ENCODE peak calls at places on chromosomes 2 and 18, in four cellular contexts. D is body of pancreas, U is ovary, N is DND-41. Q is an unnamed sample.

GRCh38 chr18:48975817-48976649 is 25.3 kb upstream of the SMAD7 start:
- DNase-seq in D (peak; percentile 78), U (peak; percentile 53), N (peak; percentile 33), Q (peak; percentile 62)

GRCh38 chr2:140502951-140503630 is 1627.7 kb downstream of the LRP1B start:
- DNase-seq in D (no peak), U (no peak), N (no peak), Q (peak; percentile 0)

GRCh38 chr2:160425394-160425793 is 68.2 kb downstream of the RBMS1 start:
- DNase-seq in D (no peak), U (no peak), N (no peak), Q (no peak)

GRCh38 chr2:235008584-235009044 is 56.8 kb downstream of the SH3BP4 start:
- DNase-seq in D (peak; percentile 77), U (no peak), N (no peak), Q (no peak)

GRCh38 chr2:209946539-209946938 is 55.9 kb upstream of the RPE start:
- DNase-seq in D (no peak), U (no peak), N (no peak), Q (no peak)

GRCh38 chr18:35005963-35006577 is 35.1 kb upstream of the MAPRE2 start:
- DNase-seq in D (no peak), U (no peak), N (peak; percentile 46), Q (peak; percentile 74)

GRCh38 chr2:97546711-97547110 is 43.0 kb downstream of the ANKRD36B start:
- DNase-seq in D (no peak), U (no peak), N (no peak), Q (no peak)

GRCh38 chr2:190344275-190344827 is 962 bp downstream of the INPP1 start:
- DNase-seq in D (peak; percentile 45), U (no peak), N (no peak), Q (no peak)

GRCh38 chr2:235026137-235026536 is 74.3 kb downstream of the SH3BP4 start:
- DNase-seq in D (peak; percentile 72), U (no peak), N (no peak), Q (peak; percentile 85)

GRCh38 chr2:169716229-169716886 is 17.3 kb upstream of the KLHL23 start:
- DNase-seq in D (peak; percentile 25), U (peak; percentile 51), N (no peak), Q (peak; percentile 76)

GRCh38 chr2:88765154-88765948 is 73.9 kb downstream of the RPIA start:
- DNase-seq in D (peak; percentile 55), U (no peak), N (no peak), Q (no peak)

GRCh38 chr2:213281156-213281555 is 3.1 kb upstream of the SPAG16 start:
- DNase-seq in D (no peak), U (no peak), N (no peak), Q (peak; percentile 41)

GRCh38 chr2:47129191-47129711 is 25.9 kb downstream of the STPG4 start:
- DNase-seq in D (no peak), U (no peak), N (no peak), Q (no peak)

GRCh38 chr2:128054104-128054503 is 26.2 kb upstream of the SAP130 start:
- DNase-seq in D (no peak), U (no peak), N (no peak), Q (no peak)
- TF ChIP-seq CTCF in D (no peak), U (no peak), N (no peak), Q (no peak)

DNA sequence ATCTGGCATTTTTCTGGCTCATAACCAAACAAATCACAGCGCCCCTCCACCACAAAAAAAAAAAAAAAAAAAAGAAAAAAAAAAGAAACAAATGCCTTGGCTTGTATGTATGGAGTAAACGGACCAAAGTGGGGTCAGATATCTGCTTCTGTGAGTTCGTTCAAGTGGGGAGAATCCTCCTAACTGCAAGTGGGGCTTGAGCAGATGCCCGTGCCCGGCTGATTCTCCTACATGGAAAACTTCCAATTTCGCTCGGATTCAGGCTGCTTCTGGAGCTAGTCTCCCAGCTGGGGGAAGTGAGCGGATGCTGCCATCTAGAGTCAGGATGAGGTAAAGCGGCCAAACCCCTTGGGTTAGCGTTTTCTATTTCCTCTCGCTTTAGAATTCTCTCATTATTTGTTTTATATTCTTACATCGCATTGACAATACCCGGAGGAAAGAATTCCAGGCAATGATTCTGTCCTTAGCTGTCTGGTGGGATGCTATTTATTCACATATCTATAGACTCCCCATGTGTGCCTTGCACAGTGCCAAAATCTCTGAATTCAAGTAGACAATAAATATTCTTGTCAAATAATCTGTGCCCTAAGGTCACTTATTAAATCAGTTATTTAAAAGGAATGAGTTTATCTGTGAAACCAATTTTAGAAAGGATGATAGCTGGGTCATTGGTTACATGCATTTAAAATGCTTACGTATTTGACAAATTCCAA is 95.4 kb downstream of the CD8B2 start:
- DNase-seq in D (peak; percentile 75), U (peak; percentile 81), N (peak; percentile 70), Q (peak; percentile 74)
- H3K4me3 ChIP-seq in D (no peak overlapping the region), U (peak overlapping the region; percentile 27), N (no peak overlapping the region), Q (peak overlapping the region; percentile 50)

GRCh38 chr18:8428951-8429350 is 180.3 kb upstream of the RAB12 start:
- DNase-seq in D (no peak), U (no peak), N (no peak), Q (no peak)

GRCh38 chr18:8427339-8427738 is 181.9 kb upstream of the RAB12 start:
- DNase-seq in D (no peak), U (no peak), N (no peak), Q (no peak)

GRCh38 chr18:8424481-8424880 is 184.8 kb upstream of the RAB12 start:
- DNase-seq in D (no peak), U (no peak), N (no peak), Q (no peak)

GRCh38 chr18:8424917-8425725 is 184.1 kb upstream of the RAB12 start:
- DNase-seq in D (no peak), U (no peak), N (no peak), Q (peak; percentile 34)

GRCh38 chr18:8426401-8426800 is 182.8 kb upstream of the RAB12 start:
- DNase-seq in D (no peak), U (no peak), N (peak; percentile 15), Q (no peak)
- TF ChIP-seq CTCF in D (no peak), U (no peak), N (peak; percentile 54), Q (peak; percentile 14)

GRCh38 chr2:230326453-230327417 is at the start of gene SP140L:
- DNase-seq in D (peak; percentile 54), U (peak; percentile 80), N (peak; percentile 85), Q (peak; percentile 88)

GRCh38 chr2:230327418-230328154 is 593 bp downstream of the SP140L start:
- DNase-seq in D (no peak), U (no peak), N (no peak), Q (no peak)

GRCh38 chr2:230325316-230326243 is 1.4 kb upstream of the SP140L start:
- DNase-seq in D (no peak), U (no peak), N (no peak), Q (no peak)

GRCh38 chr2:230330206-230330605 is 3.2 kb downstream of the SP140L start:
- DNase-seq in D (no peak), U (no peak), N (no peak), Q (no peak)

DNA sequence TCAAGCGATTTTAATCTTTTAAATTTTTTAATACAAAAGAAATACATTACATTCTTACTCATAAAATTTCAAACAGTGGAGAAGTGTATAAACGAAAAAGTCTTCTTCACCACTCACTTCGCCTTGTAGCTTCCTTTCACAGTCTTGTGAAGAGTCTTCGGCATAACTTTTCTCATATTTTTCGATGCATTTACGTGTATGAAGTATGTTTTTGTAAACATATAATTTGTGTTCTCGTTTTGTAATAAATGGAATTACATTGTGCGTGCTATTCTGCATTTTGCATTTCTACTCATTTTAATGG is 1.1 kb downstream of the SP140L start:
- DNase-seq in D (no peak), U (no peak), N (no peak), Q (no peak)
- H3K4me3 ChIP-seq in D (no peak overlapping the region), U (no peak overlapping the region), N (peak overlapping the region; percentile 60), Q (peak overlapping the region; percentile 72)

GRCh38 chr2:24009680-24010476 is at the start of gene MFSD2B:
- DNase-seq in D (no peak), U (no peak), N (no peak), Q (no peak)
- TF ChIP-seq CTCF in D (no peak), U (no peak), N (no peak), Q (no peak)

DNA sequence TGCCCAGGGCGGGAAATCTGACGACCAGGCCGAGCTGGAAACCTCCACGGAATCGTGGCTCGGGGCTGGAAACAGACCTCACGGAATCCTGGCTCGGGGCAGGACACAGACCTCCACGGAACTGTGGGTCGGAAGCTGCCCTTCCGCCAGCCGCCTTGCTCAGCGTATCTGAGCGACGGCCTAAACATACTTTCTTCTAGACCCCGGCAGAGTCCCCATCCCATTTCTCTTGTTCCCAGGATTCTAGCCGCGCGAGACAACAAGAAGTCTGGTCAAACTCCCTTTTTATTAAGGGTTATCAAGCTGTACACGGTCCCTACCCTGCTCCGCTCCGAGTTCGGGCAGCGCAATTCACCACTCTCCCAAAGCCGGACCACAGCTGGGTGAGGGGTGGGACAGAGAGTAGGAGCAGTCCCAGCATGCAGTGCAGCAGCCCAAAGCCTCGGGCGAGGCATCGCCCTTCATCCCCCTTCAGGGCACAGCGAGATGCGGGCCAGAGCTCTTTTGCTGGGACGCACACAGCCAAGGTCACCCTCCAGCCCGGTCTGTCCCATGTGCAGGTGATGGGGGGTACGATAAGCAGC is 447 bp upstream of the ABCB6 start:
- DNase-seq in D (no peak), U (peak; percentile 55), N (no peak), Q (no peak)
- H3K4me3 ChIP-seq in D (no peak overlapping the region), U (peak overlapping the region; percentile 53), N (no peak overlapping the region), Q (peak overlapping the region; percentile 61)

DNA sequence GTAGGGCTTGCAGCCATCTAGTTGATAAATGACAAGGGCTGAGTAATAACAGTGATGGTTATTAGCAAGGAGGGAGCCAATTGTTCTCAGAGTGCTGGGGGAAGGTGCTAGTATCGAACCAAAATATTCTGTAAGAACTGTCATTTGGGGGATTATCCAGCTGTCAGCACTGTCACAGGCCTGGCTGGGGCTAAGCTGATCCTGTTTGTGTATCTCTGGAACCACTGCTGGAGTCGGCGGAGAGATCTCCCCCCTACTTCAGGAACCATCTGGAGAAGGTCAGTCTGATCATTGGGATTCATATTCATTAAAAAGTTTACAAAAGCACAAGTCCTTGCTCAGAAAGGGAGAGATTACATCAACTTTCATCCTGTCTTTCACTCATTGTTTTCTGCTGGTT is 113.7 kb upstream of the THSD7B start:
- DNase-seq in D (no peak), U (no peak), N (no peak), Q (no peak)
- TF ChIP-seq CTCF in D (no peak), U (no peak), N (no peak), Q (no peak)

GRCh38 chr18:58937204-58937603 is 72.5 kb downstream of the ZNF532 start:
- DNase-seq in D (no peak), U (no peak), N (no peak), Q (peak; percentile 83)
- H3K4me3 ChIP-seq in D (no peak overlapping the region), U (no peak overlapping the region), N (no peak overlapping the region), Q (no peak overlapping the region)

DNA sequence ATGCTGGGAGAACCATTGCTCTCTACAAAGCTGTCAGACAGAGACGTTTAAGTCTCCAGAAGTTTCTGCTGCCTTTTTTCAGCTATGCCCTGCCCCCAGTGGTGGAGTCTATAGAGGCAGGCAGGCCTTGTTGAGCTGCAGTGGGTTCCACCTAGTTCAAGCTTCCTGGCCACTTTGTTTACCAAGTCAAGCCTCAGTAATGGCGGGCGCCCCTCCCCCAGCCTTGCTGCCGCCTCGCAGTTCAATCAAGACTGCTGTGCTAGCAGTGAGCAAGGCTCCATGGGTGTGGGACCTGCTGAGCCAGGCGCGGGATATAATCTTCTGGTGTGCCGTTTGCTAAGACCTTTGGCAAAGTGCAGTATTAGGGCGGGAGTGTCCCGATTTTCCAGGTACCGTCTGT is 52.7 kb upstream of the SCYGR2 start:
- DNase-seq in D (no peak), U (no peak), N (peak; percentile 18), Q (no peak)
- TF ChIP-seq CTCF in D (no peak), U (no peak), N (peak; percentile 42), Q (peak; percentile 27)